ENCODE peak calls at places on chromosome 4, in eight cellular contexts. One of them, this sample, is unnamed.

GRCh38 chr4:152221816-152222516 is 313.9 kb downstream of the FBXW7 start:
- DNase-seq in activated T-helper 1 cell treated with anti-CD3 and anti-CD28 coated beads, Interleukin-12 subunit alpha, Interleukin-12 subunit beta, Interleukin-2, Interleukin-4 antibody, amounts not matched to agents 30 ng/mL and 10 ng/mL and 1 ng/mL, durations not matched to agents 14 hours and 24 hours and 36 hours: no peak
- DNase-seq in renal cortical epithelial cell: no peak
- DNase-seq in dermis microvascular lymphatic vessel endothelial cell: no peak
- DNase-seq in breast epithelium: no peak
- DNase-seq in activated CD8-positive, alpha-beta memory T cell treated with anti-CD3 and anti-CD28 coated beads for 4 hours: no peak
- DNase-seq in sigmoid colon: no peak
- DNase-seq in colonic mucosa: no peak
- DNase-seq in this sample: no peak

GRCh38 chr4:94758700-94759399 is 1.1 kb downstream of the BMPR1B start:
- DNase-seq in activated T-helper 1 cell treated with anti-CD3 and anti-CD28 coated beads, Interleukin-12 subunit alpha, Interleukin-12 subunit beta, Interleukin-2, Interleukin-4 antibody, amounts not matched to agents 30 ng/mL and 10 ng/mL and 1 ng/mL, durations not matched to agents 14 hours and 24 hours and 36 hours: no peak
- DNase-seq in renal cortical epithelial cell: no peak
- DNase-seq in dermis microvascular lymphatic vessel endothelial cell: no peak
- DNase-seq in breast epithelium: no peak
- DNase-seq in activated CD8-positive, alpha-beta memory T cell treated with anti-CD3 and anti-CD28 coated beads for 4 hours: no peak
- DNase-seq in sigmoid colon: no peak
- DNase-seq in colonic mucosa: no peak
- DNase-seq in this sample: no peak

GRCh38 chr4:83320548-83320947 is 14.1 kb downstream of the HPSE start:
- DNase-seq in activated T-helper 1 cell treated with anti-CD3 and anti-CD28 coated beads, Interleukin-12 subunit alpha, Interleukin-12 subunit beta, Interleukin-2, Interleukin-4 antibody, amounts not matched to agents 30 ng/mL and 10 ng/mL and 1 ng/mL, durations not matched to agents 14 hours and 24 hours and 36 hours: no peak
- DNase-seq in renal cortical epithelial cell: peak; percentile 35
- DNase-seq in dermis microvascular lymphatic vessel endothelial cell: peak; percentile 94
- DNase-seq in breast epithelium: no peak
- DNase-seq in activated CD8-positive, alpha-beta memory T cell treated with anti-CD3 and anti-CD28 coated beads for 4 hours: no peak
- DNase-seq in sigmoid colon: peak; percentile 78
- DNase-seq in colonic mucosa: peak; percentile 29
- DNase-seq in this sample: peak; percentile 74

GRCh38 chr4:153467154-153467896 is 1.2 kb downstream of the TMEM131L start:
- DNase-seq in activated T-helper 1 cell treated with anti-CD3 and anti-CD28 coated beads, Interleukin-12 subunit alpha, Interleukin-12 subunit beta, Interleukin-2, Interleukin-4 antibody, amounts not matched to agents 30 ng/mL and 10 ng/mL and 1 ng/mL, durations not matched to agents 14 hours and 24 hours and 36 hours: peak; percentile 33
- DNase-seq in renal cortical epithelial cell: no peak
- DNase-seq in dermis microvascular lymphatic vessel endothelial cell: peak; percentile 35
- DNase-seq in breast epithelium: peak; percentile 65
- DNase-seq in activated CD8-positive, alpha-beta memory T cell treated with anti-CD3 and anti-CD28 coated beads for 4 hours: peak; percentile 50
- DNase-seq in sigmoid colon: peak; percentile 73
- DNase-seq in colonic mucosa: peak; percentile 90
- DNase-seq in this sample: no peak

GRCh38 chr4:6134612-6135220 is 65.6 kb downstream of the JAKMIP1 start:
- DNase-seq in activated T-helper 1 cell treated with anti-CD3 and anti-CD28 coated beads, Interleukin-12 subunit alpha, Interleukin-12 subunit beta, Interleukin-2, Interleukin-4 antibody, amounts not matched to agents 30 ng/mL and 10 ng/mL and 1 ng/mL, durations not matched to agents 14 hours and 24 hours and 36 hours: peak; percentile 46
- DNase-seq in renal cortical epithelial cell: no peak
- DNase-seq in dermis microvascular lymphatic vessel endothelial cell: no peak
- DNase-seq in breast epithelium: no peak
- DNase-seq in activated CD8-positive, alpha-beta memory T cell treated with anti-CD3 and anti-CD28 coated beads for 4 hours: no peak
- DNase-seq in sigmoid colon: peak; percentile 47
- DNase-seq in colonic mucosa: no peak
- DNase-seq in this sample: no peak

GRCh38 chr4:61003301-61003700 is 196.8 kb upstream of the ADGRL3 start:
- DNase-seq in activated T-helper 1 cell treated with anti-CD3 and anti-CD28 coated beads, Interleukin-12 subunit alpha, Interleukin-12 subunit beta, Interleukin-2, Interleukin-4 antibody, amounts not matched to agents 30 ng/mL and 10 ng/mL and 1 ng/mL, durations not matched to agents 14 hours and 24 hours and 36 hours: no peak
- DNase-seq in renal cortical epithelial cell: no peak
- DNase-seq in dermis microvascular lymphatic vessel endothelial cell: no peak
- DNase-seq in breast epithelium: no peak
- DNase-seq in activated CD8-positive, alpha-beta memory T cell treated with anti-CD3 and anti-CD28 coated beads for 4 hours: no peak
- DNase-seq in sigmoid colon: no peak
- DNase-seq in colonic mucosa: no peak
- DNase-seq in this sample: no peak

GRCh38 chr4:34261799-34262314 is 1982.5 kb downstream of the ARAP2 start:
- DNase-seq in activated T-helper 1 cell treated with anti-CD3 and anti-CD28 coated beads, Interleukin-12 subunit alpha, Interleukin-12 subunit beta, Interleukin-2, Interleukin-4 antibody, amounts not matched to agents 30 ng/mL and 10 ng/mL and 1 ng/mL, durations not matched to agents 14 hours and 24 hours and 36 hours: no peak
- DNase-seq in renal cortical epithelial cell: no peak
- DNase-seq in dermis microvascular lymphatic vessel endothelial cell: no peak
- DNase-seq in breast epithelium: no peak
- DNase-seq in activated CD8-positive, alpha-beta memory T cell treated with anti-CD3 and anti-CD28 coated beads for 4 hours: no peak
- DNase-seq in sigmoid colon: no peak
- DNase-seq in colonic mucosa: no peak
- DNase-seq in this sample: no peak

GRCh38 chr4:183721207-183722081 is 62.4 kb downstream of the TRAPPC11 start:
- DNase-seq in activated T-helper 1 cell treated with anti-CD3 and anti-CD28 coated beads, Interleukin-12 subunit alpha, Interleukin-12 subunit beta, Interleukin-2, Interleukin-4 antibody, amounts not matched to agents 30 ng/mL and 10 ng/mL and 1 ng/mL, durations not matched to agents 14 hours and 24 hours and 36 hours: peak; percentile 22
- DNase-seq in renal cortical epithelial cell: peak; percentile 51
- DNase-seq in dermis microvascular lymphatic vessel endothelial cell: peak; percentile 56
- DNase-seq in breast epithelium: no peak
- DNase-seq in activated CD8-positive, alpha-beta memory T cell treated with anti-CD3 and anti-CD28 coated beads for 4 hours: peak; percentile 10
- DNase-seq in sigmoid colon: no peak
- DNase-seq in colonic mucosa: peak; percentile 89
- DNase-seq in this sample: peak; percentile 63

GRCh38 chr4:94491322-94491721 is 39.6 kb downstream of the PDLIM5 start:
- DNase-seq in activated T-helper 1 cell treated with anti-CD3 and anti-CD28 coated beads, Interleukin-12 subunit alpha, Interleukin-12 subunit beta, Interleukin-2, Interleukin-4 antibody, amounts not matched to agents 30 ng/mL and 10 ng/mL and 1 ng/mL, durations not matched to agents 14 hours and 24 hours and 36 hours: no peak
- DNase-seq in renal cortical epithelial cell: no peak
- DNase-seq in dermis microvascular lymphatic vessel endothelial cell: peak; percentile 42
- DNase-seq in breast epithelium: no peak
- DNase-seq in activated CD8-positive, alpha-beta memory T cell treated with anti-CD3 and anti-CD28 coated beads for 4 hours: no peak
- DNase-seq in sigmoid colon: no peak
- DNase-seq in colonic mucosa: no peak
- DNase-seq in this sample: peak; percentile 44